ENCODE peak calls at places on chromosomes 16 and 17, in four cellular contexts. One of them, this sample, is unnamed.
A peak's percentile ranks its signal among the peaks of the same experiment; 100 is the strongest.

GRCh38 chr16:71923941-71924690 is 28.8 kb downstream of the IST1 start:
- DNase-seq in mesenchymal stem cell: no peak
- DNase-seq in mesendoderm: no peak
- DNase-seq in IMR-90: no peak
- DNase-seq in this sample: no peak

GRCh38 chr16:14232106-14232890 is 161.2 kb downstream of the MRTFB start:
- DNase-seq in IMR-90: peak; percentile 72
- DNase-seq in mesenchymal stem cell: peak; percentile 16
- DNase-seq in mesendoderm: no peak
- DNase-seq in this sample: no peak

GRCh38 chr16:16007743-16008111 is 58.3 kb downstream of the ABCC1 start:
- DNase-seq in IMR-90: no peak
- DNase-seq in mesendoderm: no peak
- DNase-seq in mesenchymal stem cell: no peak
- DNase-seq in this sample: no peak

GRCh38 chr16:72612271-72612670 is 435.7 kb downstream of the ZFHX3 start:
- DNase-seq in mesenchymal stem cell: no peak
- DNase-seq in IMR-90: peak; percentile 21
- DNase-seq in mesendoderm: no peak
- DNase-seq in this sample: no peak

GRCh38 chr16:21190599-21190998 is 20.8 kb downstream of the ZP2 start:
- DNase-seq in IMR-90: peak; percentile 11
- DNase-seq in mesenchymal stem cell: no peak
- DNase-seq in mesendoderm: no peak
- DNase-seq in this sample: no peak

GRCh38 chr17:7858487-7858832 is 657 bp downstream of the CYB5D1 start:
- DNase-seq in mesendoderm: peak; percentile 84
- DNase-seq in mesenchymal stem cell: peak; percentile 79
- DNase-seq in IMR-90: peak; percentile 44
- DNase-seq in this sample: peak; percentile 31

GRCh38 chr16:75555213-75555706 is 792 bp downstream of the TMEM231 start:
- DNase-seq in mesendoderm: peak; percentile 96
- DNase-seq in IMR-90: peak; percentile 86
- DNase-seq in mesenchymal stem cell: peak; percentile 93
- DNase-seq in this sample: peak; percentile 71

GRCh38 chr16:24841291-24841690 is 4.5 kb upstream of the SLC5A11 start:
- DNase-seq in IMR-90: no peak
- DNase-seq in mesendoderm: no peak
- DNase-seq in mesenchymal stem cell: no peak
- DNase-seq in this sample: no peak

GRCh38 chr17:46940692-46941404 is 17.9 kb downstream of the GOSR2 start:
- DNase-seq in mesendoderm: peak; percentile 88
- DNase-seq in mesenchymal stem cell: peak; percentile 80
- DNase-seq in IMR-90: peak; percentile 60
- DNase-seq in this sample: peak; percentile 59

GRCh38 chr16:85227924-85228462 is 115.7 kb upstream of the CIBAR2 start:
- DNase-seq in mesenchymal stem cell: peak; percentile 90
- DNase-seq in mesendoderm: peak; percentile 83
- DNase-seq in IMR-90: peak; percentile 76
- DNase-seq in this sample: no peak
- H2BK120ac ChIP-seq in mesenchymal stem cell: peak overlapping the region; percentile 65
- H2BK120ac ChIP-seq in mesendoderm: no peak overlapping the region
- H2BK120ac ChIP-seq in IMR-90: peak overlapping the region; percentile 62
- H2BK120ac ChIP-seq in this sample: peak overlapping the region; percentile 53

DNA sequence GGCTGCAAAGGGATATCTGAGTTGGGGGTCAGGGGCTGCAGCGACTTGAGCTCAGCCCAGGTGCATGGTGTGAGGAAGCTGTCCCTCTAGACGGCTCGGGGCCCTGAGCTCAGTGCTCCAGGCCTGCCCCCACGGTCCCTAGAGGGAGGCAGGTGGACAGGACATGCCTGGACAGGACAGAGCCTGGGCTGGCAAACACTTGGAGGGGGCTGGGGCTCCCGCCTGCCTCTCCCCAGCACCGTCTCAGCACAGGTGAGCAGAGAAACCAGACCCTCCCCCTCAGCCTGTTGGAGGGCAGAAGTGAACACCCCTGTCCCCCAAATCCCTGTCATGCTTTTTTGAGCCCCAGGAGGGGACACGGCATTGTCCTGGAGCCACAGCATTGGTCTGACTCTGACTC is 11.4 kb upstream of the SLC38A10 start:
- DNase-seq in mesenchymal stem cell: no peak
- DNase-seq in IMR-90: no peak
- DNase-seq in mesendoderm: no peak
- DNase-seq in this sample: no peak
- H2BK120ac ChIP-seq in mesenchymal stem cell: no peak overlapping the region
- H2BK120ac ChIP-seq in IMR-90: peak overlapping the region; percentile 3
- H2BK120ac ChIP-seq in mesendoderm: no peak overlapping the region
- H2BK120ac ChIP-seq in this sample: peak overlapping the region; percentile 75

GRCh38 chr17:80187090-80187489 is 17.3 kb downstream of the CARD14 start:
- DNase-seq in mesendoderm: no peak
- DNase-seq in mesenchymal stem cell: peak; percentile 40
- DNase-seq in IMR-90: peak; percentile 39
- DNase-seq in this sample: peak; percentile 72

GRCh38 chr17:80185968-80186367 is 16.1 kb downstream of the CARD14 start:
- DNase-seq in mesenchymal stem cell: no peak
- DNase-seq in mesendoderm: no peak
- DNase-seq in IMR-90: no peak
- DNase-seq in this sample: no peak

GRCh38 chr17:80189611-80190010 is 19.8 kb downstream of the CARD14 start:
- DNase-seq in mesendoderm: no peak
- DNase-seq in IMR-90: no peak
- DNase-seq in mesenchymal stem cell: no peak
- DNase-seq in this sample: no peak

GRCh38 chr17:80184423-80184714 is 14.5 kb downstream of the CARD14 start:
- DNase-seq in IMR-90: no peak
- DNase-seq in mesenchymal stem cell: no peak
- DNase-seq in mesendoderm: no peak
- DNase-seq in this sample: no peak

GRCh38 chr17:80187493-80187892 is 17.7 kb downstream of the CARD14 start:
- DNase-seq in mesendoderm: no peak
- DNase-seq in IMR-90: no peak
- DNase-seq in mesenchymal stem cell: no peak
- DNase-seq in this sample: no peak
- H2BK120ac ChIP-seq in mesendoderm: no peak overlapping the region
- H2BK120ac ChIP-seq in IMR-90: no peak overlapping the region
- H2BK120ac ChIP-seq in mesenchymal stem cell: no peak overlapping the region
- H2BK120ac ChIP-seq in this sample: no peak overlapping the region

DNA sequence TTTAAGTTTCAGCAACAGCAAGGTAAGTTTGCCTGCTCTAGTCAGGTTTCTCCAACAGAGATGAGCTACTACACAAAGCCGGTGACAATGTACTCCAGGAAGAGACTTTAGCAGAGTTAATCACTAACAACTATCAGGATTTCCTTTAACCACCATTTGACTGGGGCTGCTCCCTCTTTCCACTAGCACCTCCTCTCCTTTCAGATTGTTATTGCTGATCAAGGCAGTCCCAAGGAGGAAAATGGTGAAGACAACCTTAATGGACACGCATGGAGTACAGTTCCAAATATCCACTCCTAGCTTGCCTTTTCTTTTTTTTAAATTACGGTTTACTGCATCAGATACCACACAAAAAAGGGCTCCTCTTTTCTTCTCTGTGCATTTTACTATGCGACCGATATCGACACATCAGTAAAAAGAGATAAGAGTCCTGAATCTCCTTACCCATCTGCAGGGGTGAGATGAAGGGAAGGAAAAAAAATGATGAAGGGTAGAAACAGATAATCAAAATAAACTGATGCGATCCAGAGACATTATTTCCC is 30.9 kb downstream of the FAM222B start:
- DNase-seq in mesendoderm: peak; percentile 63
- DNase-seq in mesenchymal stem cell: peak; percentile 57
- DNase-seq in IMR-90: peak; percentile 21
- DNase-seq in this sample: no peak
- H2BK120ac ChIP-seq in mesendoderm: no peak overlapping the region
- H2BK120ac ChIP-seq in mesenchymal stem cell: no peak overlapping the region
- H2BK120ac ChIP-seq in IMR-90: peak overlapping the region; percentile 35
- H2BK120ac ChIP-seq in this sample: peak overlapping the region; percentile 95

GRCh38 chr17:79814624-79814965 is 17.7 kb upstream of the CBX8 start:
- DNase-seq in mesendoderm: no peak
- DNase-seq in IMR-90: no peak
- DNase-seq in mesenchymal stem cell: no peak
- DNase-seq in this sample: no peak

GRCh38 chr17:79811888-79812205 is 15.0 kb upstream of the CBX8 start:
- DNase-seq in mesenchymal stem cell: no peak
- DNase-seq in IMR-90: no peak
- DNase-seq in mesendoderm: no peak
- DNase-seq in this sample: no peak

GRCh38 chr17:79812206-79812968 is 15.5 kb upstream of the CBX8 start:
- DNase-seq in IMR-90: no peak
- DNase-seq in mesendoderm: no peak
- DNase-seq in mesenchymal stem cell: no peak
- DNase-seq in this sample: no peak

GRCh38 chr17:79813826-79814623 is 17.1 kb upstream of the CBX8 start:
- DNase-seq in mesendoderm: no peak
- DNase-seq in mesenchymal stem cell: no peak
- DNase-seq in IMR-90: no peak
- DNase-seq in this sample: no peak

DNA sequence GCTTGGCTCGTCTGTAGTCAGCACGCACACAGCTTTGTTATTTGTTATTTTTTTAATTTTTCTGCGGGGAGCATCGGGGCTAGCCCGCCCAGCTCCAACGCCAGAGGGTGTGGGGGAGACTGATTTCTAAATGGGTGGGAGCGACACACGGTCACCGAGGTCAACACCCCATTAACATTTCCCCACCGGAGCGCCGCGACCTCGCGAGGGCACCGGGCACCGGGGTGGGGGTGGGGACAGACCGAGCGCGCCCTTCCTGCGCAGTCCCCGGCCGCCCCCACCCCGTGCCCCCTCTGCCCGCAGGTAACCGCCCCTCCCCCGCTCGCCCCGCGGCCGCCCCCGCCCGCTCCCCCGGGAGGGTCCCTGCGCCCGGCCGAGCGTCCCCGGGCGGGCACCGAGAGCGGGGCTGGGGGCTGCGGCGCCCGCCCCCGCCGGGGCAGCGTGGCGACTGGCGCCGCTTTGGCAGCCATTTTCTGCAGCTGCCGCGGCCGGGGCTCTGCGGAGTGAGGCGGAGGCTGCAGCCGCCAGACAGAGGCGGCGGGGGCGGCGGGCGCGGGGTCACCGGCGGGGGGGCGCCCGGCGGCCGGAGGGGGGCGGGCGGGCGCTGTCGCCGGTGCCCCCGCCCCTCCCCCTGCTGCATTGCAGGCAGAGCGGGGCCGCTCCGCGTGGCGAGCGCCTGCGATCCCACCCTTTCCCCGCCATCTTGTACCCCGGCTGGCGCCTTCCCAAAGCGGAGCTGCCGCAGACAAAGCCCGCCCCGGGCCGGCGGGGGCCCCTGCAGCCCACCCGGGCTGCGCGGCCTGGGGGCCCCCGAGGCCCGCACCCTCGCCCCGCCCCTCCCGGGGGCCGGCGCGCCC is 16.3 kb upstream of the CBX8 start:
- DNase-seq in mesendoderm: no peak
- DNase-seq in mesenchymal stem cell: no peak
- DNase-seq in IMR-90: no peak
- DNase-seq in this sample: no peak
- H2BK120ac ChIP-seq in mesendoderm: peak overlapping the region; percentile 78
- H2BK120ac ChIP-seq in mesenchymal stem cell: peak overlapping the region; percentile 99
- H2BK120ac ChIP-seq in IMR-90: no peak overlapping the region
- H2BK120ac ChIP-seq in this sample: no peak overlapping the region

DNA sequence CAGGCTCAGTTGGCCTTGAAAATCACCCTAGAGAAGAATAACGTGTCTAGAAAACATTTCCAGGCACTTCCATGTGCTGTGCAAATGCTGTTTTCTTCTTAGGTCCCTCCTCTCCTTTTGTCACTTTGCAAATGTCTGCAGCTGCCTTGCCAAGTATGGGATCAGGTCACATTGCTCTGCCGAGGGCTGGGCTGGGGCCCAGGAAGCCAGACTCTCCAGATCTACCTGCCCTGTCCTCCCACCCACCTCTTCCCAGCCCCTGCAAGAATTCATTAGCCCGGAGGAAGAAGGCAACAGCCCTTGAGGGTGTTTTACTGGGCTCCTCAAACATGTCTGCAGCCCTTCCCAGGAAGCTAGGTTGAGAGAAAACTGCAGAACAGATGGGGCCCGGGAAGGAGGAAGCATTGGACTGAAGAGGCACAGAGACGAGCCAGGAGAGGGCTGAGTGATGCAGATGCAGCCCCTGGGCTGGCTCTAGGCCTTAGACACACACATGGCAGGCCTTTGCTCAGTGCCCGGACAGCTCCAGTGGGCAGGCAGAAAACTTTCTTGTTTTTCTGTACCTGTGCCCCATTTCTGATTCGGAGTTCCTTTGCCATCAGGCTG is 47.2 kb downstream of the WSB1 start:
- DNase-seq in mesendoderm: no peak
- DNase-seq in IMR-90: no peak
- DNase-seq in mesenchymal stem cell: no peak
- DNase-seq in this sample: no peak
- H2BK120ac ChIP-seq in mesendoderm: peak overlapping the region; percentile 5
- H2BK120ac ChIP-seq in IMR-90: no peak overlapping the region
- H2BK120ac ChIP-seq in mesenchymal stem cell: no peak overlapping the region
- H2BK120ac ChIP-seq in this sample: peak overlapping the region; percentile 74

GRCh38 chr16:88380619-88381018 is 2.1 kb upstream of the ZNF469 start:
- DNase-seq in IMR-90: no peak
- DNase-seq in mesendoderm: no peak
- DNase-seq in mesenchymal stem cell: no peak
- DNase-seq in this sample: no peak

GRCh38 chr16:88383401-88384221 is 852 bp downstream of the ZNF469 start:
- DNase-seq in mesenchymal stem cell: peak; percentile 75
- DNase-seq in IMR-90: peak; percentile 63
- DNase-seq in mesendoderm: no peak
- DNase-seq in this sample: no peak

GRCh38 chr16:88384222-88385111 is 1.7 kb downstream of the ZNF469 start:
- DNase-seq in mesendoderm: no peak
- DNase-seq in IMR-90: no peak
- DNase-seq in mesenchymal stem cell: no peak
- DNase-seq in this sample: no peak

GRCh38 chr16:88381820-88382451 is 823 bp upstream of the ZNF469 start:
- DNase-seq in mesenchymal stem cell: no peak
- DNase-seq in IMR-90: no peak
- DNase-seq in mesendoderm: no peak
- DNase-seq in this sample: no peak

GRCh38 chr16:88382491-88383400 is at the start of gene ZNF469:
- DNase-seq in IMR-90: peak; percentile 57
- DNase-seq in mesendoderm: no peak
- DNase-seq in mesenchymal stem cell: peak; percentile 41
- DNase-seq in this sample: no peak
- H2BK120ac ChIP-seq in IMR-90: peak within 1 kb of the TSS; percentile 98
- H2BK120ac ChIP-seq in mesendoderm: no peak within 1 kb of the TSS
- H2BK120ac ChIP-seq in mesenchymal stem cell: peak within 1 kb of the TSS; percentile 81
- H2BK120ac ChIP-seq in this sample: no peak within 1 kb of the TSS

DNA sequence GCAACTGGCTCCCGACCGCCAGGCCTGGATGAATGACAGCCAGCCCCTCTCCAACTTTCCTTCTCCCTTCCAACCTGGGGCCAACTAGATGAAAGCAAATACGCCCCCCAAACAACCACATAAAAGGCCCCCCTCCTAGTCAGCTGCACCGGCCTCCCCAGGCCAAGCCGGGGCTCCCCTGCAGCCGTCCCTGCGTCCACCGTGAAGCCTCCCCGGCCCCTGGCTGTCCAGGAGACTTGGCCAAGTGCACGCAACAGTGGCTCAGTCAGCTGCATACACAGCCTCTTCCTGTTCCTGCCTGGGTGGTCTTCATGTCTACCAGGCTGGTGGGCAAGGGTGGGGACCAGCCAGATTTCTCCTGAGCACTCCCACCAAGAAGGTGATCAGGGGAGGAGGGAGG is 16.0 kb downstream of the DNAH17 start:
- DNase-seq in mesendoderm: no peak
- DNase-seq in IMR-90: no peak
- DNase-seq in mesenchymal stem cell: no peak
- DNase-seq in this sample: no peak
- H2BK120ac ChIP-seq in mesendoderm: no peak overlapping the region
- H2BK120ac ChIP-seq in IMR-90: no peak overlapping the region
- H2BK120ac ChIP-seq in mesenchymal stem cell: no peak overlapping the region
- H2BK120ac ChIP-seq in this sample: no peak overlapping the region